ENCODE peak calls at places on chromosomes 7 and 10, in four cellular contexts. One of them, this sample, is unnamed.

GRCh38 chr7:47254081-47255006 is 327.6 kb downstream of the TNS3 start:
- DNase-seq in IMR-90: peak; percentile 35
- DNase-seq in Panc1: no peak
- DNase-seq in mammary epithelial cell: peak; percentile 36
- DNase-seq in this sample: peak; percentile 51

GRCh38 chr10:36096571-36096970 is 454.5 kb upstream of the FZD8 start:
- DNase-seq in mammary epithelial cell: peak; percentile 47
- DNase-seq in IMR-90: peak; percentile 63
- DNase-seq in Panc1: no peak
- DNase-seq in this sample: no peak

GRCh38 chr10:71834343-71834674 is 16.7 kb downstream of the PSAP start:
- DNase-seq in IMR-90: no peak
- DNase-seq in mammary epithelial cell: no peak
- DNase-seq in Panc1: no peak
- DNase-seq in this sample: no peak

GRCh38 chr7:106864298-106865081 is 592 bp upstream of the PIK3CG start:
- DNase-seq in mammary epithelial cell: no peak
- DNase-seq in IMR-90: no peak
- DNase-seq in Panc1: no peak
- DNase-seq in this sample: no peak

GRCh38 chr7:148932-149855 is 43.2 kb upstream of the FAM20C start:
- DNase-seq in mammary epithelial cell: peak; percentile 98
- DNase-seq in IMR-90: peak; percentile 99
- DNase-seq in Panc1: peak; percentile 97
- DNase-seq in this sample: peak; percentile 99

GRCh38 chr10:71389768-71390434 is 6.8 kb upstream of the CDH23 start:
- DNase-seq in mammary epithelial cell: no peak
- DNase-seq in Panc1: no peak
- DNase-seq in IMR-90: no peak
- DNase-seq in this sample: no peak

GRCh38 chr7:93006480-93007095 is 111.2 kb downstream of the SAMD9 start:
- DNase-seq in IMR-90: no peak
- DNase-seq in mammary epithelial cell: no peak
- DNase-seq in Panc1: no peak
- DNase-seq in this sample: no peak

GRCh38 chr7:121302214-121302745 is 26.5 kb upstream of the WNT16 start:
- DNase-seq in mammary epithelial cell: no peak
- DNase-seq in Panc1: peak; percentile 22
- DNase-seq in IMR-90: peak; percentile 89
- DNase-seq in this sample: peak; percentile 34

DNA sequence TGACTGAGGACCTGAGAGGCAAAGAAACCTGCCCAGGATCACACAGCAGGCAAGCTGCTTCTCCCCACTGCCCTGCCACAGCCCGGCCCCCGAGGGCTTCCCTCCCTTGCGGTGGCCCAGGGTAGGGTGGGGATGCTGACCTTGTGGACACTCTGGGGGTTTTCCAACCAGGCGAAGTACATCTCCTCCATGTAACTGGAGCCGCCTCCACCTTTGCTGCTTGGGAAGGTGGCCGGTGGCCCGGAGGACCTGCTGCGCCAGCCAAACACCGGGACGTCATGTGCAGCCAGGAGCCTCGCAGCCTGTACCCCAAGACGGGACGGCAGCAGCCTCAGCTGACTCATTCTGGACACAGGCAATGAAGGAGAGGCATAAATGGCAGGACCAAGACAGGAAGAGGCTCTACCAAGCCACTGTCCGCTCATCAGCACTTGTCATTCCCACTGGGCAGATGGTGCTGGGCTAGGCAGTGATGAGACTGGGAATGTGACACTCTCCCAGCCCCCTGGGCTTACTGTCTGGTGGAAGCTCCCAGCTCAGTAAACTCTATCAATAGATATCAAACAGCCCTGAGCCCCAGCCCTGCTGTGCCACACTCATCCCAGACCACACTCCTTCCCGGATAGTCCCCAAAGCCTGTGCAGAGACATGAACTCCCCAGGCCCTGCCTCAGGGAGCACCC is 3.7 kb downstream of the OGDHL start:
- DNase-seq in IMR-90: no peak
- DNase-seq in Panc1: no peak
- DNase-seq in mammary epithelial cell: no peak
- DNase-seq in this sample: no peak
- H3K4me3 ChIP-seq in IMR-90: no peak overlapping the region
- H3K4me3 ChIP-seq in Panc1: no peak overlapping the region
- H3K4me3 ChIP-seq in mammary epithelial cell: no peak overlapping the region
- H3K4me3 ChIP-seq in this sample: no peak overlapping the region

GRCh38 chr10:6012506-6012905 is 35.2 kb upstream of the IL15RA start:
- DNase-seq in mammary epithelial cell: no peak
- DNase-seq in Panc1: no peak
- DNase-seq in IMR-90: no peak
- DNase-seq in this sample: no peak

GRCh38 chr10:6017781-6018354 is 40.5 kb upstream of the IL15RA start:
- DNase-seq in Panc1: no peak
- DNase-seq in IMR-90: no peak
- DNase-seq in mammary epithelial cell: no peak
- DNase-seq in this sample: no peak

GRCh38 chr10:6011558-6011957 is 34.2 kb upstream of the IL15RA start:
- DNase-seq in IMR-90: no peak
- DNase-seq in Panc1: no peak
- DNase-seq in mammary epithelial cell: no peak
- DNase-seq in this sample: no peak

GRCh38 chr10:6013413-6014192 is 36.3 kb upstream of the IL15RA start:
- DNase-seq in mammary epithelial cell: no peak
- DNase-seq in IMR-90: no peak
- DNase-seq in Panc1: no peak
- DNase-seq in this sample: no peak

DNA sequence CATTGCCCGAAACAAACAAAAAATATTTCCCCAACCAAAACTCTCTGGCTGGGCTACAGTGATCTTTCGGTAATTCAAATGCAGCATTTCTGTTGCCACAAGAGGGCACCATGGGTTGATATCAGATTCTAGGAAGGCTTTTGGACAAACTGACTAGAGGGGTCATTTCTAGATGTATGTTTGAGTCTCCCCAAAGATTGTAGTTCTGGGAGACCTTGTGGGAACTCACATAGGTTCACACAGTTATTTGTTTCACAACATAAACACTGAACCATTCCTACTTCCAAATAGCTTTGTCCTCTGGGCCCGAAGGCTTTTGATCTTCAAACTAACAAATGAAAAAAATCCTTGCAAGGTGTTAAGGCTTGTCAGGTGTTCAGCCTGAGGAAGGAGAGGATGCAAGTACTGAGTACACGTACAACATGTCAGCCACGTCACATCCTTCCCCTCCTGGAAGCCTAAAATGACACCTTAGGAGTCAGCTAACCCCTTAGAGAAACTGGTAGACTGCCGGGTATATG is 37.0 kb upstream of the IL15RA start:
- DNase-seq in IMR-90: peak; percentile 42
- DNase-seq in Panc1: peak; percentile 13
- DNase-seq in mammary epithelial cell: peak; percentile 32
- DNase-seq in this sample: peak; percentile 17
- TF ChIP-seq CTCF in IMR-90: peak; percentile 68
- TF ChIP-seq CTCF in Panc1: peak; percentile 80
- TF ChIP-seq CTCF in mammary epithelial cell: peak; percentile 72
- TF ChIP-seq CTCF in this sample: peak; percentile 71

DNA sequence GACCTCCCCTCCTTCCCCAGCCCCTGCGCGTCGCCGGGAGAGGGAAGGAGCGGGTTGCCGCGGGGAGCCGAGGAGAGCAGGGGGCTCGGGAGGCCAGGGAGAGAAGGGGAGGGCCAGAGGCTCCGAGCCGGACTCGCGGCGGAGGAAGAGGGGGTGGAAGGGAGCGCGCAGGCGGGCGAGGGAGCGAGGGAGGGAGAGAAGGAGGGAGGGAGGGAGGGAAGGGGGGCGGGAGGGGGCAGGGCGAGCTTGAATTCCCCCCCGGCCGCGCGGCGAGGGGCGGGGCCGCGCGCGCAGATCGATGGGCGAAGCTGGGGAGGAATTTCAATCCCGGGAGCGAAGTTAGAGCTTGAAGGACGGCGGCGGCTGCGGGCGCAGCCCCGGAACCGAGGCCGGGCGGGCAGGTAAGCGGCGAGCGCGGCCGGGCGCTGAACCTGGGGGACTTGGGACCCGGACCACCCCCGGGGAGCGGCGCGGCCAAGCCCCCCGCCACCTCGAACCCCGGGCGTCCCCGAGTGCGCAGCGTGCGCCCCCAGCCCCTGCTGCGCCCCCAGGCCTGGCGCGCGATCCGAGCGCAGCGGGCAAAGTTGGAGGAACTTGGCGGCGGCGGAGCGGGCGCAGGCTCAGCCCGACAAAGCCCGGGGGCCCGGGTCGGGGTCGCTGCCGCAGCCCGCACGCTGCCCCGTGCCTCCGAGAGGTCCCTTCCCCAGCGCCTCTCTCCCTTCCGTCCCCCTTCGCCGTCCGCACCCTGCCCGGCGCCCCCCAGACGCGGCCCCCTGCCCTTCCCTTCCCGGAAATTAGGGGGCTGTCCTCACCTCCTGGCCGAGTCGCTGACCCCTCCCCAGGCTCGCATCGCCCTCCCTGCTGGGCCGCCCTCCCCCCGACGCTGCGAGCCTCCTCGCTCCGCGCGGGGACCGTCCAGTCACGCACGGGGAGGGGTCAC is at the start of gene ELFN1:
- DNase-seq in Panc1: no peak
- DNase-seq in IMR-90: peak; percentile 36
- DNase-seq in mammary epithelial cell: no peak
- DNase-seq in this sample: peak; percentile 62
- H3K4me3 ChIP-seq in Panc1: peak within 1 kb of the TSS; percentile 81
- H3K4me3 ChIP-seq in IMR-90: peak within 1 kb of the TSS; percentile 37
- H3K4me3 ChIP-seq in mammary epithelial cell: peak within 1 kb of the TSS; percentile 33
- H3K4me3 ChIP-seq in this sample: peak within 1 kb of the TSS; percentile 49

GRCh38 chr10:20281579-20281978 is 465.3 kb downstream of the PLXDC2 start:
- DNase-seq in Panc1: no peak
- DNase-seq in IMR-90: no peak
- DNase-seq in mammary epithelial cell: no peak
- DNase-seq in this sample: no peak
- TF ChIP-seq CTCF in Panc1: no peak
- TF ChIP-seq CTCF in IMR-90: no peak
- TF ChIP-seq CTCF in mammary epithelial cell: no peak
- TF ChIP-seq CTCF in this sample: no peak

GRCh38 chr7:22718911-22719420 is 8.0 kb upstream of the IL6 start:
- DNase-seq in mammary epithelial cell: no peak
- DNase-seq in IMR-90: no peak
- DNase-seq in Panc1: no peak
- DNase-seq in this sample: peak; percentile 45
- H3K4me3 ChIP-seq in mammary epithelial cell: no peak overlapping the region
- H3K4me3 ChIP-seq in IMR-90: no peak overlapping the region
- H3K4me3 ChIP-seq in Panc1: no peak overlapping the region
- H3K4me3 ChIP-seq in this sample: no peak overlapping the region

DNA sequence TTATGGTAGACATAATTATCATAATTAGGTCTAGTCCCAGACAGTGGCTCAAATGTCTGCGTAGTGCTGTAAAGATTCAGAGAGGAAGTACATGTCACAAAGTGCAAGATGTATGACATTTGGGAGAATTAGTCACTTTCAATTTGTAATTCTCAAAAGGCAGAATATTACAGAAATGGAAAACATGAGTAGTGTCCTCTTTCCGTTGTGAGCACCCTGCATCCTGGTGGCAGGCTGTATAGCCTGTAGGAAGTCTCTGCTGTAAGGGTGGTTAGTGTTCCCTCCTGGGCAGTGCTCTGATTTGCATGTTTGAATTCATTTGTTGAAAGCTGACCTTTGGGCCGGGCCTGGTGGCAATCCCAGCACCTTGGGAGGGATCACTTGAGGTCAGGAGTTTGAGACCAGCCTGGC is 17.0 kb downstream of the CDK14 start:
- DNase-seq in IMR-90: peak; percentile 43
- DNase-seq in mammary epithelial cell: no peak
- DNase-seq in Panc1: no peak
- DNase-seq in this sample: no peak
- TF ChIP-seq CTCF in IMR-90: no peak
- TF ChIP-seq CTCF in mammary epithelial cell: no peak
- TF ChIP-seq CTCF in Panc1: no peak
- TF ChIP-seq CTCF in this sample: no peak

DNA sequence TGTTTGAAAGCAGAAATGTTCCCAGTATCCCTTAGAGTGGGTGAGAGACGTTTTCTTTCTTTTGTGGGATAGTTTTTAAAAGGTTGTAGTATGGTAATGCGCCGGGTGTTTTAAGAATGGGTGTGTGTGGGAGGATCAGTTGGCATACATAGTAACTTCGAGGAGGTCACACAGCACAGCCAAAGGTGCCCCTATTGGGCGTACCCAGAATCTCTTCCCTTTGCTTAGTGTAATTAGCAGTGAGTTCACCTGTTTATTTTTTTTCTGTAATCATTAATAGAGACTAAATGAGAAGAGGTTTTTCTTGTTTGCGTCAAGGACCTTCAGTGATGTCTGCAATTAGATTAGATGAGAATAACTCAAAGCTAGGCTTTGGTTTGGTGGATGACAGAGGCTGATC is 1.5 kb downstream of the PLEKHA8 start:
- DNase-seq in Panc1: no peak
- DNase-seq in IMR-90: no peak
- DNase-seq in mammary epithelial cell: peak; percentile 16
- DNase-seq in this sample: no peak
- H3K4me3 ChIP-seq in Panc1: peak overlapping the region; percentile 61
- H3K4me3 ChIP-seq in IMR-90: peak overlapping the region; percentile 81
- H3K4me3 ChIP-seq in mammary epithelial cell: peak overlapping the region; percentile 15
- H3K4me3 ChIP-seq in this sample: peak overlapping the region; percentile 90

GRCh38 chr10:65808687-65809333 is 1117.0 kb upstream of the LRRTM3 start:
- DNase-seq in Panc1: no peak
- DNase-seq in mammary epithelial cell: no peak
- DNase-seq in IMR-90: no peak
- DNase-seq in this sample: no peak

DNA sequence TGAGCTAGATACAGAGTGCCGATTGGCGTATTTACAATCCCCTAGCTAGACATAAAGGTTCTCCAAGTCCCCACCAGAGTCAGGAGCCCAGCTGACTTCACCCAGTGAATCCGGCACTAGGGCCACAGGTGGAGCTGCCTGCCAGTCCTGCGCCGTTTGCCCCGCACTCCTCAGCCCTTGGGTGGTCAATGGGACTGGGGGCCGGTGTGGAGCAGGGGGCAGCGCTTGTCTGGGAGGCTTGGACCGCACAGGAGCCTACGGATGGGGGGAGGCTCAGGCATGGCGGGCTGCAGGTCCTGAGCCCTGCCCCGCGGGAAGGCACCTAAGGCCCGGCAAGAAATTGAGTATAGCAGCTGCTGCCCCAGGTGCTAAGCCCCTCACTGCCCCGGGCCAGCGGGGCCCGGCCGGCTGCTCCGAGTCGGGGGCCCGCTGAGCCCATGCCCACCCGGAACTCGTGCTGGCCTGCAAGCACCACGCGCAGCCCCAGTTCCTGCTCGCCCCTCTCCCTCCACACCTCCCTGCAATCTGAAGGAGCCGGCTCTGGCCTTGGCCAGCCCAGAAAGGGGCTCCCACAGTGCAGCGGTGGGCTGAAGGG is 1113.8 kb upstream of the LRRTM3 start:
- DNase-seq in mammary epithelial cell: no peak
- DNase-seq in IMR-90: no peak
- DNase-seq in Panc1: no peak
- DNase-seq in this sample: no peak
- TF ChIP-seq CTCF in mammary epithelial cell: no peak
- TF ChIP-seq CTCF in IMR-90: no peak
- TF ChIP-seq CTCF in Panc1: no peak
- TF ChIP-seq CTCF in this sample: no peak

This sample was measured in foreskin fibroblast.